ENCODE peak calls at places on chromosomes 2 and 18, in eight cellular contexts. R is uterus, D is tibial nerve, T is mesenchymal stem cell, X is sigmoid colon, M is iPS DF 6.9, P is H1, L is body of pancreas. J is an unnamed sample.

GRCh38 chr2:140186201-140186775 is 1406.1 kb upstream of the NXPH2 start:
- DNase-seq in R (no peak), D (no peak), T (no peak), X (no peak), M (no peak), P (no peak), L (no peak), J (no peak)

GRCh38 chr2:12685145-12685544 is 31.6 kb upstream of the TRIB2 start:
- DNase-seq in R (no peak), D (no peak), T (no peak), X (no peak), M (no peak), P (no peak), L (no peak), J (no peak)

GRCh38 chr2:114729025-114729424 is 286.6 kb downstream of the DPP10 start:
- DNase-seq in R (no peak), D (no peak), T (no peak), X (no peak), M (no peak), P (no peak), L (no peak), J (no peak)

GRCh38 chr2:234414591-234414990 is 82.3 kb downstream of the ARL4C start:
- DNase-seq in R (no peak), D (no peak), T (no peak), X (no peak), M (no peak), P (no peak), L (no peak), J (no peak)

GRCh38 chr18:68033466-68033865 is 516.9 kb upstream of the DSEL start:
- DNase-seq in R (no peak), D (no peak), T (no peak), X (no peak), M (no peak), P (no peak), L (no peak), J (no peak)

GRCh38 chr2:719734-720133 is 42.5 kb upstream of the TMEM18 start:
- DNase-seq in R (no peak), D (no peak), T (no peak), X (no peak), M (no peak), P (no peak), L (no peak), J (no peak)

GRCh38 chr18:56696966-56697365 is 45.8 kb downstream of the WDR7 start:
- DNase-seq in R (no peak), D (no peak), T (no peak), X (no peak), M (no peak), P (no peak), L (no peak), J (no peak)

GRCh38 chr18:2857491-2858063 is 10.8 kb downstream of the EMILIN2 start:
- DNase-seq in R (peak; percentile 94), D (peak; percentile 91), T (peak; percentile 87), X (peak; percentile 92), M (no peak), P (no peak), L (peak; percentile 38), J (peak; percentile 87)

GRCh38 chr2:6943971-6944370 is 26.8 kb downstream of the RNF144A start:
- DNase-seq in R (no peak), D (no peak), T (no peak), X (no peak), M (no peak), P (no peak), L (no peak), J (no peak)

GRCh38 chr2:36578343-36579296 is 19.3 kb downstream of the FEZ2 start:
- DNase-seq in R (no peak), D (no peak), T (no peak), X (no peak), M (no peak), P (no peak), L (no peak), J (peak; percentile 64)

GRCh38 chr2:217512259-217512658 is 490.5 kb downstream of the TNS1 start:
- DNase-seq in R (no peak), D (no peak), T (peak; percentile 24), X (no peak), M (no peak), P (no peak), L (no peak), J (no peak)

GRCh38 chr2:160747771-160748170 is 254.2 kb upstream of the RBMS1 start:
- DNase-seq in R (no peak), D (no peak), T (peak; percentile 45), X (no peak), M (no peak), P (no peak), L (no peak), J (no peak)

GRCh38 chr2:186718895-186719294 is 25.0 kb downstream of the FAM171B start:
- DNase-seq in R (no peak), D (no peak), T (no peak), X (no peak), M (no peak), P (no peak), L (no peak), J (no peak)

GRCh38 chr18:67525328-67526110 is 9.0 kb upstream of the DSEL start:
- DNase-seq in R (peak; percentile 63), D (peak; percentile 70), T (peak; percentile 90), X (peak; percentile 87), M (peak; percentile 16), P (no peak), L (peak; percentile 49), J (peak; percentile 73)

GRCh38 chr2:109703076-109703475 is 88.9 kb downstream of the SOWAHC start:
- DNase-seq in R (no peak), D (no peak), T (peak; percentile 28), X (peak; percentile 1), M (no peak), P (no peak), L (no peak), J (no peak)

GRCh38 chr18:8673276-8674209 is 31.8 kb upstream of the MTCL1 start:
- DNase-seq in R (no peak), D (no peak), T (peak; percentile 56), X (no peak), M (no peak), P (no peak), L (no peak), J (no peak)

GRCh38 chr2:42360493-42360889 is 526 bp downstream of the COX7A2L start:
- DNase-seq in R (no peak), D (no peak), T (peak; percentile 32), X (no peak), M (no peak), P (no peak), L (no peak), J (no peak)

GRCh38 chr2:42359894-42360483 is 1.0 kb downstream of the COX7A2L start:
- DNase-seq in R (no peak), D (no peak), T (peak; percentile 77), X (no peak), M (no peak), P (no peak), L (no peak), J (no peak)

GRCh38 chr2:42360890-42361727 is at the start of gene COX7A2L:
- DNase-seq in R (peak; percentile 98), D (peak; percentile 94), T (peak; percentile 98), X (peak; percentile 98), M (peak; percentile 80), P (peak; percentile 99), L (peak; percentile 97), J (peak; percentile 97)

GRCh38 chr2:42361728-42362298 is 796 bp upstream of the COX7A2L start:
- DNase-seq in R (no peak), D (no peak), T (no peak), X (no peak), M (no peak), P (no peak), L (no peak), J (no peak)

DNA sequence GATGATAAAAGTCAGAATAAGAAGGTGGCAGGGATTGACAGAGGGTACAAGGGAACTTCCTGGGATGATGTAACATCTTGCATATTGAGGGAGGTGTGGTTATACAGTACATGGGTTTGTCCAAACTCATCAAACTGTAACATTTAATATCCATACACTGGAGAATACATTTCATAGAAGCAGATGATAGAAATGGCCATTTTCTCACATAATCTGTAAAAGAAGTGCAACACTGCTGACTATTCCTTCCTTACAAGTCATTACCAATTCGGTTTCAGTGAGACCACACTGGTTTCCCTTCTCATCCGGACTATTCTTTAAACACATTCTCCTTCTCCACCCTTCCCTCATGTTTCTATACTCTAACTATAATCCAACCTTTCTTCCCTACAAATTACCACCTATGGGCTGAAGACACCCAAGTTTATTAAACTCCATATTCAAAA is 1.7 kb downstream of the COX7A2L start:
- DNase-seq in R (no peak), D (no peak), T (no peak), X (no peak), M (no peak), P (no peak), L (no peak), J (no peak)
- H3K4me1 ChIP-seq in R (peaks cover 7% of the 10 kb centered on the region), D (peaks cover 59% of the 10 kb centered on the region), T (peaks cover 5% of the 10 kb centered on the region), X (no peaks in the 10 kb centered on the region), M (no peaks in the 10 kb centered on the region), P (peaks cover 6% of the 10 kb centered on the region), L (peaks cover 41% of the 10 kb centered on the region), J (peaks cover 28% of the 10 kb centered on the region)

GRCh38 chr2:39524061-39524460 is 87.0 kb upstream of the MAP4K3 start:
- DNase-seq in R (no peak), D (no peak), T (no peak), X (no peak), M (no peak), P (no peak), L (no peak), J (no peak)
- H3K27ac ChIP-seq in R (no peak overlapping the region), D (no peak overlapping the region), T (peak overlapping the region; percentile 90), X (peak overlapping the region; percentile 18), M (no peak overlapping the region), P (no peak overlapping the region), L (no peak overlapping the region), J (no peak overlapping the region)

GRCh38 chr2:181308731-181309130 is 148.5 kb upstream of the ITGA4 start:
- DNase-seq in R (no peak), D (no peak), T (no peak), X (no peak), M (no peak), P (no peak), L (no peak), J (no peak)
- H3K4me1 ChIP-seq in R (no peaks in the 10 kb centered on the region), D (peaks cover 15% of the 10 kb centered on the region), T (no peaks in the 10 kb centered on the region), X (no peaks in the 10 kb centered on the region), M (peaks cover 2% of the 10 kb centered on the region), P (peaks cover 6% of the 10 kb centered on the region), L (no peaks in the 10 kb centered on the region), J (peaks cover 10% of the 10 kb centered on the region)

GRCh38 chr2:191303349-191304005 is 58.3 kb downstream of the MYO1B start:
- DNase-seq in R (no peak), D (no peak), T (peak; percentile 82), X (no peak), M (no peak), P (no peak), L (no peak), J (no peak)
- H3K27ac ChIP-seq in R (peak overlapping the region; percentile 80), D (no peak overlapping the region), T (no peak overlapping the region), X (no peak overlapping the region), M (no peak overlapping the region), P (no peak overlapping the region), L (no peak overlapping the region), J (no peak overlapping the region)

DNA sequence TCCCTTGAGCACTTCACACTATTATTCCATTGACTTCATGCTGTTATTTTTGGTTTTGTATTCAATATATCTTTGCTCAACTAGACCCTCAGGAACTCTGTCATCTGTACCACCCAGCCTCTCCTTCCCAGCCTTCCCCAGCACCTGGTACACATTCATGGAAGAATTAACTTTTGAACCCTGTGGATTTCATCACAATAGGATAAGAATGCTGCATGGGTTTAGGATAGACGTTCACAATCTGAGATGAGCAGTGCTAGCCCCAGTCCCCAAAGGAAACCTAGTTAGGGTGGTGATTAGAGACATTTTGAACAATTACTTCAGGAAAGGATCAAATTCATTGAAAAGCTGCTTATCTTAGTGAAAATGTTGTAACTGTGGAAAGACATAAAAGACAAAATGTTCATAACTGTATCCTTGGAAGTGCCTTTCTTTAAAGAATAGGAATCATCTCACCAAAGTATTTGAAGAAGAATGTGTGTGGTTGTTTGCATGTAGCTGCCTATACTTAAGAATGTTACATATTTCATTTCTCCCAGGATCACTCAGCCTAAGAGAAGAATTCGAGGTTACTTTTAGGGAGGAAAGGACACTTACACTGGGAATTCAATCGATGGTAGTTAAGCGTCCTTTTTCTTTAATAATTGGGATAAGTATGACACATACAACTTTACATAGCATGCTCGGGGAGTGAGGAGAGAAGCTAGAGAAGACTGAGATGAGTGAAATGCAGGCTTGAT is 21.8 kb upstream of the CYP1B1 start:
- DNase-seq in R (no peak), D (no peak), T (peak; percentile 68), X (no peak), M (no peak), P (no peak), L (no peak), J (no peak)
- H3K4me1 ChIP-seq in R (peaks cover under 1% of the 10 kb centered on the region), D (peaks cover 52% of the 10 kb centered on the region), T (peaks cover 17% of the 10 kb centered on the region), X (no peaks in the 10 kb centered on the region), M (peaks cover 15% of the 10 kb centered on the region), P (peaks cover 30% of the 10 kb centered on the region), L (no peaks in the 10 kb centered on the region), J (peaks cover 29% of the 10 kb centered on the region)